ENCODE peak calls at places on chromosomes 2 and 18, in eight cellular contexts. E is HFF-Myc, Z is WERI-Rb-1, O is psoas muscle, M is heart right ventricle, I is epithelial cell of esophagus, G is right cardiac atrium, R is choroid plexus epithelial cell. W is an unnamed sample.

GRCh38 chr2:208017721-208018120 is 7.6 kb downstream of the PLEKHM3 start:
- DNase-seq in E (no peak), Z (no peak), O (no peak), M (no peak), I (no peak), G (no peak), R (no peak), W (no peak)

GRCh38 chr2:73176205-73176880 is 26.0 kb upstream of the NOTO start:
- DNase-seq in E (no peak), Z (peak), O (peak), M (peak), I (no peak), G (peak), R (peak), W (peak)

GRCh38 chr2:73202156-73203054 is at the start of gene NOTO:
- DNase-seq in E (no peak), Z (no peak), O (no peak), M (no peak), I (peak), G (peak), R (no peak), W (no peak)

GRCh38 chr2:112220186-112220585 is 34.7 kb downstream of the ZC3H8 start:
- DNase-seq in E (no peak), Z (no peak), O (no peak), M (no peak), I (no peak), G (no peak), R (no peak), W (no peak)

GRCh38 chr18:47779381-47779780 is 151.1 kb downstream of the SMAD2 start:
- DNase-seq in E (no peak), Z (no peak), O (no peak), M (no peak), I (peak), G (no peak), R (no peak), W (no peak)

GRCh38 chr18:12645751-12646203 is 12.1 kb downstream of the SPIRE1 start:
- DNase-seq in E (no peak), Z (peak), O (peak), M (peak), I (peak), G (peak), R (peak), W (no peak)

GRCh38 chr18:78738076-78738690 is 241.4 kb upstream of the SALL3 start:
- DNase-seq in E (no peak), Z (peak), O (no peak), M (no peak), I (no peak), G (no peak), R (no peak), W (no peak)

GRCh38 chr2:88042476-88042875 is 13.1 kb downstream of the KRCC1 start:
- DNase-seq in E (no peak), Z (no peak), O (no peak), M (no peak), I (peak), G (no peak), R (no peak), W (no peak)

GRCh38 chr2:6580982-6581381 is 284.7 kb downstream of the CMPK2 start:
- DNase-seq in E (peak), Z (no peak), O (no peak), M (no peak), I (peak), G (no peak), R (peak), W (no peak)

GRCh38 chr2:241540766-241541561 is 17.6 kb upstream of the BOK start:
- DNase-seq in E (no peak), Z (no peak), O (peak), M (no peak), I (peak), G (peak), R (peak), W (peak)

GRCh38 chr2:199596549-199596948 is 138.8 kb upstream of the SATB2 start:
- DNase-seq in E (no peak), Z (no peak), O (no peak), M (no peak), I (peak), G (no peak), R (peak), W (no peak)

GRCh38 chr2:104434363-104434792 is 419.5 kb upstream of the POU3F3 start:
- DNase-seq in E (no peak), Z (no peak), O (peak), M (no peak), I (peak), G (no peak), R (no peak), W (peak)

DNA sequence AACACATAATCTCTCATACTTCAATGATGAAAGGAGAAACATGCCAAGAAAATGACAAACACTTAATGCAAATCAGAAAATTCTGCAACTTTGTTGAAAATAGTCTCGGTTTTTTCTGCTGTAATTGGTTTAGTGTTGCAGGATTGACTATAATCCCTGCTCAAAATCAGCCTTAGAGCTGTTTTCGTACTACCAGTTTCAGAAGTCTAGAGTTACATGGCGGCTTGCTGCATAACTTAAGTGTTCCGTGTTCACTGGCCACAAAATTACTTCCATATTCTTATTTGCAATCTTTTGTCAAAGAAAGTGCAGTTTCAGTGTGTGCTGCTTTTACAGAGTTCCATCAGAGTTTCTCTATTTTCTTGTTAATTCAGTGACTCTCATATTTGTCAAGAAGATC is 48.9 kb upstream of the ITGAV start:
- DNase-seq in E (no peak), Z (no peak), O (no peak), M (no peak), I (no peak), G (no peak), R (no peak), W (no peak)
- H3K4me3 ChIP-seq in E (no peak), Z (no peak), O (no peak), M (no peak), I (no peak), G (no peak), R (no peak), W (no peak)

GRCh38 chr2:201008000-201008829 is 44.8 kb upstream of the ORC2 start:
- DNase-seq in E (no peak), Z (no peak), O (no peak), M (no peak), I (no peak), G (no peak), R (no peak), W (peak)
- H3K4me3 ChIP-seq in E (no peak), Z (no peak), O (no peak), M (no peak), I (no peak), G (no peak), R (no peak), W (no peak)

GRCh38 chr18:69814861-69815385 is 132.8 kb downstream of the CD226 start:
- DNase-seq in E (no peak), Z (no peak), O (no peak), M (no peak), I (no peak), G (no peak), R (no peak), W (no peak)
- H3K4me3 ChIP-seq in E (no peak), Z (no peak), O (no peak), M (no peak), I (no peak), G (no peak), R (no peak), W (no peak)

GRCh38 chr2:145023331-145023934 is 503.5 kb upstream of the ZEB2 start:
- DNase-seq in E (no peak), Z (no peak), O (no peak), M (no peak), I (no peak), G (no peak), R (no peak), W (no peak)

GRCh38 chr2:145020694-145021093 is 500.8 kb upstream of the ZEB2 start:
- DNase-seq in E (no peak), Z (no peak), O (no peak), M (no peak), I (no peak), G (no peak), R (peak), W (no peak)

GRCh38 chr2:145025382-145025781 is 505.5 kb upstream of the ZEB2 start:
- DNase-seq in E (no peak), Z (no peak), O (no peak), M (no peak), I (no peak), G (no peak), R (no peak), W (no peak)

GRCh38 chr2:145022021-145022670 is 502.2 kb upstream of the ZEB2 start:
- DNase-seq in E (no peak), Z (no peak), O (no peak), M (peak), I (no peak), G (peak), R (peak), W (no peak)

DNA sequence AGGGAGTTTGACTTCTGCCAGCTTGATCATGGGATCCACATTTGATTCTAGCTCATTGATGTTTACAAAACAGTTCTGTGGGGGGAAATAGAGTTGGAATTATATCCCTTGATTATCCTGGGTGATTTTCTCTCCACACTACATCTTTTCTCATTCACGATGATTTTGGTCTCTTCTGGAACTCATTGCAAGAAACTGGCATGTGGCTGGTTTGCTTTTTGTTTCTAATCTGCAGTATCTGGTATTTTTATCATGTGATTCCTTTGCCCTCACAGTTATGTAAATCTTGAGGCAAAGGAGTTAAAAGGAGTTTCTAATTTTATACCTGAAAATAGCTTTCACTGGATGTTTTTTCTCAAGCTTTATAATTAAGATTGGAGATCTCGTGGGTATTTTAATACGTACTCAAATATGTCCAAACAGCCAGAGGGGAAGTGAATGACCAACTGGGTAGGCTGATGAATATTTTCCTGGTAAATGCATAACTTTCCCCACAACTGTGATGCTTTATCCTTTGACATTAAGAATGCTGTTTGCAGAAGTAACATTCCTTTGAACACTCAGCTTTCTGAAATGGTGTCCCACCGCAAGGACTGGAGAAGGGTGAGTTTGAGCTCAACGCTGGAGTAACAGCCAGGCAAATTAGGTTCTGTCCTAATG is 502.9 kb upstream of the ZEB2 start:
- DNase-seq in E (no peak), Z (no peak), O (no peak), M (no peak), I (no peak), G (no peak), R (peak), W (no peak)
- H3K4me3 ChIP-seq in E (no peak), Z (no peak), O (no peak), M (no peak), I (no peak), G (no peak), R (no peak), W (no peak)

W was measured in mucosa of descending colon.